ENCODE peak calls at places on chromosome 4, in five cellular contexts. Z, F, I, R and V are unnamed samples.

GRCh38 chr4:46442963-46443362 is 53.0 kb upstream of the GABRA2 start:
- DNase-seq in I (no peak), Z (no peak), R (no peak), F (no peak), V (peak)

GRCh38 chr4:110636677-110637407 is 14.0 kb upstream of the PITX2 start:
- DNase-seq in Z (peak), F (no peak), R (peak), I (no peak), V (no peak)

GRCh38 chr4:17063870-17064269 is 165.4 kb upstream of the LDB2 start:
- DNase-seq in I (no peak), F (no peak), Z (no peak), R (no peak), V (no peak)

GRCh38 chr4:164467493-164467892 is 286.4 kb upstream of the SMIM31 start:
- DNase-seq in Z (no peak), I (no peak), R (no peak), F (no peak), V (peak)

GRCh38 chr4:15756361-15756861 is 21.7 kb upstream of the CD38 start:
- DNase-seq in Z (no peak), F (peak), R (no peak), I (no peak), V (peak)

GRCh38 chr4:53682196-53682595 is 90.9 kb upstream of the LNX1 start:
- DNase-seq in I (no peak), Z (no peak), F (no peak), R (no peak), V (peak)

GRCh38 chr4:53098681-53099121 is 236.6 kb downstream of the RASL11B start:
- DNase-seq in I (no peak), F (no peak), R (no peak), Z (no peak), V (peak)

GRCh38 chr4:105350859-105351494 is 122.9 kb downstream of the PPA2 start:
- DNase-seq in I (no peak), F (no peak), R (no peak), Z (no peak), V (no peak)

GRCh38 chr4:119656986-119657635 is 28.5 kb upstream of the PDE5A start:
- DNase-seq in I (no peak), Z (no peak), R (no peak), F (no peak), V (peak)

GRCh38 chr4:3444351-3445110 is 2.8 kb downstream of the HGFAC start:
- DNase-seq in Z (no peak), I (no peak), F (no peak), R (no peak), V (no peak)

GRCh38 chr4:98094118-98094517 is 49.2 kb downstream of the STPG2 start:
- DNase-seq in R (no peak), I (no peak), Z (no peak), F (no peak), V (peak)

GRCh38 chr4:114782842-114783595 is 184.4 kb downstream of the UGT8 start:
- DNase-seq in Z (no peak), I (no peak), F (no peak), R (no peak), V (no peak)

GRCh38 chr4:152479428-152480026 is 56.4 kb downstream of the FBXW7 start:
- DNase-seq in F (no peak), R (no peak), Z (no peak), I (no peak), V (no peak)